ENCODE peak calls at places on chromosomes 7 and 10, in four cellular contexts. J is hepatocyte, C is brain microvascular endothelial cell, M is A549. E is an unnamed sample.

GRCh38 chr10:91210435-91210834 is 10.0 kb upstream of the PCGF5 start:
- DNase-seq in M (no peak), J (peak; percentile 21), C (no peak), E (no peak)

GRCh38 chr10:88897019-88897853 is 17.2 kb downstream of the STAMBPL1 start:
- DNase-seq in C (no peak), J (peak; percentile 66), M (peak; percentile 38), E (no peak)

GRCh38 chr7:103989200-103989784 is at the start of gene RELN:
- DNase-seq in J (peak; percentile 35), C (peak; percentile 7), M (peak; percentile 29), E (no peak)

GRCh38 chr7:87797798-87798403 is 78.3 kb downstream of the SLC25A40 start:
- DNase-seq in J (peak; percentile 54), M (peak; percentile 62), C (peak; percentile 40), E (no peak)

GRCh38 chr10:127798116-127798515 is 61.1 kb downstream of the FOXI2 start:
- DNase-seq in J (peak; percentile 10), C (no peak), M (no peak), E (no peak)

GRCh38 chr7:380724-381210 is 90.8 kb downstream of the FOXL3 start:
- DNase-seq in M (no peak), C (no peak), J (no peak), E (no peak)

GRCh38 chr7:31120800-31121513 is 68.8 kb downstream of the ADCYAP1R1 start:
- DNase-seq in C (no peak), J (no peak), M (no peak), E (no peak)

GRCh38 chr7:108367314-108367713 is 88.9 kb downstream of the NRCAM start:
- DNase-seq in C (no peak), J (no peak), M (no peak), E (no peak)

GRCh38 chr10:25582961-25583360 is 351.1 kb upstream of the MYO3A start:
- DNase-seq in M (no peak), J (no peak), C (no peak), E (no peak)

GRCh38 chr10:132455441-132455971 is 58.5 kb downstream of the PWWP2B start:
- DNase-seq in C (no peak), J (no peak), M (no peak), E (no peak)

GRCh38 chr7:70736715-70737460 is 395.1 kb upstream of the GALNT17 start:
- DNase-seq in M (no peak), J (no peak), C (peak; percentile 56), E (no peak)

GRCh38 chr10:78416031-78416800 is 382.6 kb downstream of the RPS24 start:
- DNase-seq in C (peak; percentile 3), J (no peak), M (no peak), E (no peak)

DNA sequence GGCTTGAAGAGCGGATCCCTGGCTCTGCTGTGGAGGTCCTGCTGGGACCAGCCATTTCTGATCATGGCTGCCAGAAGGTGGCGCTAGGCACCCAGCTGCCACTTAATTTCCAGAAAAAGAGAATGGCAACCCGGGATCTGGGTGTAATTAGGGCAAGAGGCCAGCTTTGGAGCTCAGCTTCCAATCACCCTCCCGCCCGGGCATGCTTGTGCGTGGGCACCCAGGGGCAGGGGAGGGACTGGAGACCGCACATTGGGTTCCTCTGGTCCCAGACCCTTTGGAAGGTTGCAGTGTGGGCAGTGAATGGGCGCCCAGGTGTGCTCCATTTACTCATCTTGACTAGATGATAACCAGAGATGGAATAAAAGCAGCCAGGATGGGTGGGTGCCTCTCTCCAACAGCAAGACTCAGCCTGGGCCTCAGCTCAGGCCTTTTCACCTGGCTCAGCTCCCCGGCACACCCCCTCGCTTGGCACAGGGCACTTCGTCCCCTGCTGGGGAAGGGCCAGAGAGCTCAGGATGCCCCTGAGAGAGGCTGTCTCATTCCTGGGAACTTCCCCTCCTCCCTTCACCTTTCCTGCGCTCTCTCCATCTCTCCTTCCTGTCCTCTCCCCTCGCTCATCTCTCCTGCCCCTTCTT is 14.7 kb downstream of the FAM241B start:
- DNase-seq in C (peak; percentile 48), J (peak; percentile 83), M (peak; percentile 48), E (no peak)
- TF ChIP-seq CTCF in C (peak; percentile 92), J (peak; percentile 88), M (peak; percentile 83), E (peak; percentile 62)

DNA sequence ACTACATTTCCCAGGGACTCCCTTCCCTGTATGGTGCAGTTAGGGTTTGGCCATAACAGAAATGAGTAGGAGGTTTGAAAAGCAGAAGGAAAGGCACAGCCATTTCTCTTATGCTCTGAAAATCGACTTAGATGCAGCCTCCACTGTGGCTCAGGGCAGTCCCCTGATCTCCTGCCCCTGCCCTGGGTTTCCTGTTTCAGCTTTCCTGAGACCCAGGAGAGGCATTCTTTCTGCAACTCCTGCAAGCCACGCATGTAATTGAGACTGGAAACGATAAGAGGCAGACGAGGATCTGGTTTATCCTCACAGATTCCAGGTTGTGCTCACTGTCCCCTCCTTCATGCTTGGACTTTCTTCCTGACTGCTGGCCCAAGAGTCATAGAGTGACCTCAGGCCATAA is 461.2 kb upstream of the VSTM2A start:
- DNase-seq in M (no peak), J (no peak), C (no peak), E (no peak)
- TF ChIP-seq CTCF in M (no peak), J (no peak), C (no peak), E (no peak)

GRCh38 chr7:8035190-8035589 is 66.6 kb downstream of the GLCCI1 start:
- DNase-seq in J (no peak), M (no peak), C (no peak), E (no peak)
- TF ChIP-seq CTCF in J (no peak), M (no peak), C (no peak), E (no peak)

GRCh38 chr10:18685555-18685954 is 26.3 kb downstream of the ARL5B start:
- DNase-seq in C (no peak), M (no peak), J (no peak), E (no peak)

GRCh38 chr10:18687195-18687594 is 28.0 kb downstream of the ARL5B start:
- DNase-seq in M (no peak), J (no peak), C (no peak), E (no peak)

GRCh38 chr10:18687706-18688105 is 28.5 kb downstream of the ARL5B start:
- DNase-seq in C (no peak), M (no peak), J (no peak), E (no peak)

GRCh38 chr10:18690541-18690940 is 31.3 kb downstream of the ARL5B start:
- DNase-seq in C (no peak), M (no peak), J (no peak), E (no peak)

DNA sequence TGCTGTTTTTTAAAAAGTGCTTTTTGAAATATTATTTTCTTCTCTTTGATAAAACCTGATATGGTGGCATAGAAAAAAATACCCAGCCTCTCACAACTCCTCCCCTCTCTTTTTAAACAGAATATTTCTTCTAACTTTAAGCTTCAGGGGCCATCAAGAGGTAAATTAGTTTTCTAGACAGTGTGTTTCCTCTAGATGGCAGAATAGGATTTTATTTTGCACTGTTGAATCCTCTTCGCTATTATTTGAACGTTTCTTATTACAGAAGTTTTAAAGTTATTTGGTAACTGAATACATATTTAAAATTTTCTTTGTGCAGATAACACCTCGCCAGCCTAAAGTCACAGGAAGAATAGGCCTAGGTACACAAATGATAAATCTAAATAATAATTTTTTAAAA is 30.3 kb downstream of the ARL5B start:
- DNase-seq in C (no peak), J (peak; percentile 43), M (peak; percentile 33), E (no peak)
- TF ChIP-seq CTCF in C (peak; percentile 21), J (peak; percentile 85), M (peak; percentile 65), E (no peak)

GRCh38 chr7:150560486-150560885 is 6.7 kb upstream of the GIMAP4 start:
- DNase-seq in J (no peak), C (no peak), M (no peak), E (no peak)
- TF ChIP-seq CTCF in J (no peak), C (no peak), M (no peak), E (no peak)